ENCODE peak calls at places on chromosomes 12 and 14, in eight cellular contexts. V, D, S, W, G, Y, A and F are unnamed samples.

GRCh38 chr14:24483604-24484252 is 24.3 kb downstream of the CMA1 start:
- DNase-seq in V (peak), D (no peak), S (no peak), W (no peak), G (no peak), Y (no peak), A (peak), F (no peak)

GRCh38 chr14:22434030-22434429 is 155.0 kb downstream of the DAD1 start:
- DNase-seq in V (no peak), D (no peak), S (no peak), W (peak), G (no peak), Y (no peak), A (no peak), F (no peak)

GRCh38 chr12:11545438-11546330 is 103.8 kb upstream of the ETV6 start:
- DNase-seq in V (peak), D (no peak), S (peak), W (peak), G (no peak), Y (no peak), A (no peak), F (no peak)

GRCh38 chr14:91752956-91753355 is 21.1 kb upstream of the CATSPERB start:
- DNase-seq in V (no peak), D (no peak), S (no peak), W (no peak), G (no peak), Y (no peak), A (no peak), F (no peak)

GRCh38 chr12:9798008-9798619 is 29.2 kb upstream of the KLRF1 start:
- DNase-seq in V (peak), D (peak), S (peak), W (peak), G (no peak), Y (no peak), A (peak), F (no peak)

GRCh38 chr12:117051380-117051779 is 47.8 kb downstream of the TESC start:
- DNase-seq in V (no peak), D (no peak), S (no peak), W (no peak), G (no peak), Y (no peak), A (no peak), F (no peak)

GRCh38 chr14:61489932-61490331 is 168.6 kb downstream of the PRKCH start:
- DNase-seq in V (peak), D (no peak), S (no peak), W (no peak), G (no peak), Y (peak), A (peak), F (peak)

GRCh38 chr12:22598763-22599161 is 26.2 kb upstream of the ETNK1 start:
- DNase-seq in V (no peak), D (no peak), S (no peak), W (no peak), G (no peak), Y (no peak), A (peak), F (no peak)

GRCh38 chr12:13661005-13661887 is 320.2 kb downstream of the GRIN2B start:
- DNase-seq in V (peak), D (peak), S (no peak), W (peak), G (no peak), Y (peak), A (peak), F (no peak)

GRCh38 chr14:63764103-63764502 is 36.2 kb upstream of the SGPP1 start:
- DNase-seq in V (no peak), D (no peak), S (no peak), W (no peak), G (no peak), Y (no peak), A (no peak), F (no peak)

GRCh38 chr12:52818376-52818775 is 4.5 kb upstream of the KRT4 start:
- DNase-seq in V (no peak), D (no peak), S (no peak), W (no peak), G (no peak), Y (no peak), A (no peak), F (no peak)

GRCh38 chr12:105351523-105351922 is 21.0 kb downstream of the C12orf75 start:
- DNase-seq in V (no peak), D (no peak), S (no peak), W (no peak), G (no peak), Y (no peak), A (no peak), F (no peak)

DNA sequence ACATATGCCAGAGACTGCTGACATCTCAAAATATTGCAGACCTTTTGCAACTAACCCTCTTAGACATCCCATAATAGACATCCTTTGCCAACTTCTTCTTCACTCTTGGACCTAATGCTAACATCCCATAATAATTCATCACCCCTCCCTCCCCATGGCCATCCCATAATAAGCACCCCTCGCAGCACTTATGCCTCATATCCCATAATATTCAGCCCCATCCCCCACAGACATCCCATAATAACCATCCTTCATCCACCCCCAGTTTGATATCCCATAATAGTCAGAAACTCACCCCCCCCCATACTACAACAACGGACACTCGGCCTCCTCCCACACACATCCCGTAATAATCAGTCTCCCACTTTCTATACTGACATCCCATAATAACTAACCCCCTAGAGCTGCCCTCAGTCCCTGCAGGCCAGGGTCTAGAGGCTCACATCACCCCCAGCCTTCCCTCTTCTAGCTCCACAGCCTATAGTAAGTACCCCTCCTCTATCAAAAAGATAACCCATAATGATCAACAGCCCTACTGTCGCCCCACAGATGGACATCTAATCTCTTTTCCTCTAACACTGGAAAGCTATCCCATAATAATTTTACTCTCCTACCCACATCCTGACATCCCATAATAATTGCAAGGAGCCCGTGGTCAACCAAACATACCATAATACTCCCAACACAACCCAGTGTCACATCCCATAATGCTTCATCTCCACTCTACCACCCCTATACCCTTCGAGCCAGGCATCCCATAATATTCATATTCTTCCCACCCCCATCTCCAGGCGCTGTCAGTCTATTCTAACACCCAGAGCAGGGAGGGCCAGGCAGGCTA is 792 bp upstream of the CHD4 start:
- DNase-seq in V (peak), D (peak), S (peak), W (peak), G (no peak), Y (peak), A (peak), F (peak)
- H3K27ac ChIP-seq in V (peak), D (peak), S (peak), W (peak), G (peak), Y (peak), A (peak), F (peak)

DNA sequence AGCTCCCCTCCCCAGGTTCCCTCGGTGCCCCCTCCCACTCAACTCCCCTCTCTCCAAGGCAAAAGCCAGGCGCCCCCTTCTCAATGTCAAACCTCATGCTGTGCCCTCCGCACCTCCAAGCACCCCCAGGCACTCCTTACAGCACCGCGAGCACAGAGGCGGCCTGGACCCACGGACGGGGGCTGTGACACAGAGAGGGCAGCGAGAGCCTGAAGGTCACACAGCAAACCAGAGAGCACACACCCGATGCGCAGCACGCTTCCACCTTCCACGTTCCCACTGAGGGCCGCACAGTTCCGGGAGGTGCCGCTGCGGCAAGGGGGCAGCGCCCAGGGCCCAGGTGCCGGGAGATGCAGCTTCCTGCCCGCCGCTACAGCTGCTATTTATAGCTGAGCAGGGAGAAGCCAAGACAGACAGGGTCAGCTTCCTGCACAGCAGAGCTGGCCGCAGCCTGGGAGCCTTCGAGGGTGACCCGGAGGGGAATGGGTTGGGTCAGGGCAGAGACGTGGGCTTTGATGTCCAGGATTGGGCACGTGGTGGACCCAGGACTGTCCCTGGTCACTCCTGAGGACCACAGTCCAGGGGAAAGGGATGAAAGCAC is 12.9 kb downstream of the NCOR2 start:
- DNase-seq in V (no peak), D (no peak), S (no peak), W (no peak), G (no peak), Y (peak), A (no peak), F (no peak)
- H3K27ac ChIP-seq in V (peak), D (no peak), S (no peak), W (no peak), G (no peak), Y (peak), A (no peak), F (peak)

DNA sequence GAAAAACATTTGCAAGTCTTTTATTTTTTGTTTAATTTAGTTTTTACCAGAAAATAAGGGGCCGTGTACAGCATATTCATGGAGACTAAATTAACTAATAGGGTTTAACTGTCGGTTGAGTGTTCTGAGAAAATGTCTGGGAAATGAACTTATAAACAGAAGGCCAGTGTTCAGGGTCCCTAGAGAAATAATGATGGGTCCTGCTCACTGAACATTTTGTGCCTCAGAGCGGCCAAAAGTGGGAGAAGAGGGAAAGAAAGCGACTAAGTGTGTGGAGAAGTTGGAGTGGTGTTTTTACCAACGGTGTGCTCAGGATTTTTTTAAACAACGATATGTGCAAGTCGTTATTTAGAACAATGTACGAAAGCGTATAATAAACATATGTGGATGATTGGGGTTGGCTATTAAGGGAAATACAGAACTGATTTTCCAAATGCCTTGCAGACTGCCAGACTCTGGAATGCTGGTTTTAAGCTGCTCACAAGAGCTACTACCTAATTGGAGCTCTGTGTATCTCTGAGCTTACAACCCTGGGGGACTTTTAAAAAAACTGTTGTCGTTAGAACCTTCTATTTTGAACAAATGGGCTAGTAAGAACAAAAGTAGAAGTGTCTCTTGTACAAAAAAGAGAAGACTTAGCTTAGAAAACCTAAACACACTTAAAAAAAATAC is 166.6 kb downstream of the SLC38A4 start:
- DNase-seq in V (peak), D (no peak), S (no peak), W (no peak), G (no peak), Y (no peak), A (no peak), F (no peak)
- H3K27ac ChIP-seq in V (peak), D (no peak), S (no peak), W (no peak), G (peak), Y (peak), A (no peak), F (no peak)

DNA sequence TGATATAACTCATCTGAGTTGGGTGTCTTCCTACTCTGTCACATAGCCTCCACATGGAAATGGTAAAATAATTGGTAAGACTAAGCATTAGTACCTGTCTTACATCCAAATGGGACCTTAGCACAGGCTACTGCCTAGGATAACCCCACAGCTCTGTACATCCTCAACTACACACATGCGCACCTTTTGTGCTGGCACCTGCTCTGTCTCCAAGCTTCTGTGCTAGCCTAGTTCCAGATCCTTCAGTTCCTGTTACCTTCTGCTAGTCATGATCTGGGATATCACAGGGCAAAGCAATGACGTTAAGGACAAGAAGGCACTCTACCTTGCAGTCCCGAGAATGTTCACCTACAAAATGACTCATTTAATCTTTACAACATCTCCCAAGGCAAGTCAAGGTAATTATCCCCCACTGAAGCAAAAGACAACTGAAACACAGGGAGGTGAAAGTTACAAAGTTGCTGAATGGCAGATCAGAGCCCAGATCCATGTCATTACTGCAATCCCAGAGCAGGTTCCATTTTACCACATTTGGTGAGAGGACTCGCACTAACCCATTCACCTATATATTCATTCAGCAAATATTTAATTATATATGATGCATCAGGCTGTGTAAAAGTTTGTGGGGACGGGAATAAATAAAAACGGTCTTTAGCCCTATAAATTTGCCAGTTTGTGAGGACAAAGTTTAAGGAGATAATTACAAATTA is 61.7 kb downstream of the PPM1H start:
- DNase-seq in V (no peak), D (no peak), S (no peak), W (no peak), G (no peak), Y (no peak), A (peak), F (no peak)
- H3K27ac ChIP-seq in V (no peak), D (no peak), S (no peak), W (no peak), G (no peak), Y (no peak), A (peak), F (no peak)

GRCh38 chr14:77580477-77580876 is 36.0 kb downstream of the SPTLC2 start:
- DNase-seq in V (no peak), D (no peak), S (no peak), W (no peak), G (no peak), Y (no peak), A (no peak), F (no peak)
- H3K27ac ChIP-seq in V (no peak), D (peak), S (peak), W (no peak), G (peak), Y (no peak), A (no peak), F (no peak)

DNA sequence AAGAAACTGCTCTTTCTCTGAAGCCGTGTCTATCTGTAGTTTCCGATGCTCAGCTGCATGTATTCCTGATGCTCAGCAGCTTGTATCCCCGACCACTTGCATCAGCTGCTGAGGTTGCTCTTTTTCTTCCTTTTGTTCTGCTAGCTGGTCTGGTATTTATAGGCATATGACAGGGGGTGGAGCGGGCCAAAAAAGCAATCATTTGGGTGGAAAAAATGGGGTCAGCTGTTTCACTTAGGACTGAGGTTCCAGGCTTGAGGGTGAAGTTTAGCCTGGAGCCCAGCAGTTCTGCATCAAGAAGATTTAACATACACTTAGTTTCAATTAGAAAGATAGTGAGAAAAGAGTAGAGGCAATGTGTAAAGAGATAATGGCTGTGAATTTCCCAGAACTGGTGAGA is 23.6 kb upstream of the AMN1 start:
- DNase-seq in V (no peak), D (no peak), S (no peak), W (peak), G (no peak), Y (no peak), A (no peak), F (no peak)
- H3K27ac ChIP-seq in V (no peak), D (no peak), S (no peak), W (peak), G (no peak), Y (no peak), A (no peak), F (no peak)

DNA sequence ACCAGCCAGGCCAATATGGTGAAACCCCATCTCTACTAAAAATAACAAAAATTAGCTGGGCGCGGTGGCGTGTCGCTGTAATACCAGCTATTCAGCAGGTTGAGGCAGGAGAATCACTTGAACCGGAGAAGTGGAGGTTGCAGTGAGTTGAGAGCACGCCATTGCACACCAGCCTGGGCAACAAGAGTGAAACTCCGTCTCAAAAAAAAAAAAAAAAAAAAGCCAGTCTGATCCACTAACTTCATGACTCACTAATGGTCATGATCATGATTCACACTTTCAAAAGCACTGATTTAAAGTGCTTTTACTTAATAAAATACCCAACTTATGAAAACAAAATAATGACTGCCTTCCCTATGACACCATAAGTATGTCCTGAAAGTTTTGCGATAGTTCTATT is 38.4 kb upstream of the CPM start:
- DNase-seq in V (peak), D (no peak), S (no peak), W (no peak), G (no peak), Y (no peak), A (peak), F (no peak)
- H3K27ac ChIP-seq in V (no peak), D (no peak), S (no peak), W (no peak), G (peak), Y (no peak), A (no peak), F (no peak)

GRCh38 chr12:67382206-67382871 is 113.2 kb downstream of the CAND1 start:
- DNase-seq in V (peak), D (no peak), S (no peak), W (no peak), G (no peak), Y (no peak), A (no peak), F (no peak)
- H3K27ac ChIP-seq in V (no peak), D (no peak), S (no peak), W (no peak), G (peak), Y (no peak), A (no peak), F (no peak)

DNA sequence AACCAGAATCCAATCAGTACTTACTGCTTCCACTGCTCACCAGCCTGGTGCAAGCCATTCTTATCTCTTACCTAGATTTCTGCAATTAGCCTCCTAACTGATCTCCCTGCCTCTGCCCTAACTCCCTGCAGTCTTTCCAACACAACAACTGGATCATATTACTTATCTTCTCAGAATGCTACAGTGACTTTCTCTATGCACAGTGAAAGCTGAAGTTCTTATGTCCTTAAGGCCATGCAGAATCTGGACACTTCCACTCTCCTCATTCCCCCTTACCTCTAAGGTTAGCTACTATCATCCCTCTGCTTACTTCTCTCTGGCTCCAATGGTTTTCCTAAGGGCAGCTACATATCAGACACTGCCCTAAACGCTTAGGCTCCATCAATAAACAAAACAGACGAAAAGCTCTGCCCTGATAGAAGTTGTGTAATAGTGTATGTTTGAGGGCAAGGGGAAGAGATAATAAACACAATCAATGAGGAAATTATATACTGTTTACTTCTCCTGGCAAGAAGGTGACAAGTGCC is 4.0 kb downstream of the KTN1 start:
- DNase-seq in V (no peak), D (no peak), S (no peak), W (no peak), G (no peak), Y (no peak), A (no peak), F (no peak)
- H3K27ac ChIP-seq in V (peak), D (no peak), S (no peak), W (no peak), G (no peak), Y (no peak), A (no peak), F (no peak)